ENCODE peak calls at places on chromosomes 6 and 20, in four cellular contexts. One of them, this sample, is unnamed.

GRCh38 chr6:29097803-29098202 is 1.5 kb upstream of the OR2J1 start:
- DNase-seq in HFFc6: no peak
- DNase-seq in activated CD4-positive, alpha-beta T cell treated with anti-CD3 and anti-CD28 coated beads for 24 hours: no peak
- DNase-seq in heart right ventricle: no peak
- DNase-seq in this sample: no peak

GRCh38 chr20:55252525-55252924 is 752.8 kb downstream of the CBLN4 start:
- DNase-seq in activated CD4-positive, alpha-beta T cell treated with anti-CD3 and anti-CD28 coated beads for 24 hours: no peak
- DNase-seq in HFFc6: no peak
- DNase-seq in heart right ventricle: no peak
- DNase-seq in this sample: peak

GRCh38 chr6:112202639-112203341 is 51.6 kb downstream of the LAMA4 start:
- DNase-seq in HFFc6: no peak
- DNase-seq in activated CD4-positive, alpha-beta T cell treated with anti-CD3 and anti-CD28 coated beads for 24 hours: no peak
- DNase-seq in heart right ventricle: no peak
- DNase-seq in this sample: peak

GRCh38 chr6:137949686-137950390 is 82.8 kb downstream of the TNFAIP3 start:
- DNase-seq in HFFc6: no peak
- DNase-seq in activated CD4-positive, alpha-beta T cell treated with anti-CD3 and anti-CD28 coated beads for 24 hours: no peak
- DNase-seq in heart right ventricle: no peak
- DNase-seq in this sample: no peak

GRCh38 chr20:7741866-7742265 is 198.4 kb downstream of the HAO1 start:
- DNase-seq in heart right ventricle: no peak
- DNase-seq in activated CD4-positive, alpha-beta T cell treated with anti-CD3 and anti-CD28 coated beads for 24 hours: no peak
- DNase-seq in HFFc6: no peak
- DNase-seq in this sample: no peak

GRCh38 chr6:10314163-10314955 is 100.5 kb downstream of the TFAP2A start:
- DNase-seq in activated CD4-positive, alpha-beta T cell treated with anti-CD3 and anti-CD28 coated beads for 24 hours: no peak
- DNase-seq in HFFc6: no peak
- DNase-seq in heart right ventricle: no peak
- DNase-seq in this sample: no peak

GRCh38 chr20:830011-830521 is 3.4 kb upstream of the FAM110A start:
- DNase-seq in HFFc6: peak
- DNase-seq in activated CD4-positive, alpha-beta T cell treated with anti-CD3 and anti-CD28 coated beads for 24 hours: no peak
- DNase-seq in heart right ventricle: no peak
- DNase-seq in this sample: no peak

GRCh38 chr6:55694148-55694547 is 115.2 kb upstream of the HMGCLL1 start:
- DNase-seq in HFFc6: no peak
- DNase-seq in heart right ventricle: no peak
- DNase-seq in activated CD4-positive, alpha-beta T cell treated with anti-CD3 and anti-CD28 coated beads for 24 hours: no peak
- DNase-seq in this sample: peak

GRCh38 chr6:112883095-112883494 is 536.0 kb downstream of the RFPL4B start:
- DNase-seq in heart right ventricle: no peak
- DNase-seq in activated CD4-positive, alpha-beta T cell treated with anti-CD3 and anti-CD28 coated beads for 24 hours: no peak
- DNase-seq in HFFc6: peak
- DNase-seq in this sample: no peak

GRCh38 chr6:124963416-124964083 is 1.3 kb downstream of the RNF217 start:
- DNase-seq in activated CD4-positive, alpha-beta T cell treated with anti-CD3 and anti-CD28 coated beads for 24 hours: no peak
- DNase-seq in HFFc6: peak
- DNase-seq in heart right ventricle: no peak
- DNase-seq in this sample: peak

GRCh38 chr6:107290491-107290890 is 168.9 kb downstream of the PDSS2 start:
- DNase-seq in activated CD4-positive, alpha-beta T cell treated with anti-CD3 and anti-CD28 coated beads for 24 hours: no peak
- DNase-seq in HFFc6: no peak
- DNase-seq in heart right ventricle: no peak
- DNase-seq in this sample: peak

GRCh38 chr6:139832906-139833305 is 458.5 kb upstream of the CITED2 start:
- DNase-seq in HFFc6: no peak
- DNase-seq in heart right ventricle: no peak
- DNase-seq in activated CD4-positive, alpha-beta T cell treated with anti-CD3 and anti-CD28 coated beads for 24 hours: no peak
- DNase-seq in this sample: no peak

This sample was measured in Daoy.